ENCODE peak calls at places on chromosomes 3 and 15, in seven cellular contexts. H is GM04504, J is germinal center, K is NCI-H1092, R is endothelial cell, F is ELR, A is body of pancreas. C is an unnamed sample.

GRCh38 chr3:55294557-55294956 is 192.5 kb downstream of the WNT5A start:
- DNase-seq in H (no peak), J (no peak), K (no peak), R (no peak), F (no peak), A (no peak), C (no peak)

GRCh38 chr3:156750191-156750873 is 75.8 kb upstream of the LEKR1 start:
- DNase-seq in H (peak; percentile 32), J (no peak), K (no peak), R (no peak), F (peak; percentile 67), A (no peak), C (no peak)

GRCh38 chr15:49923671-49924070 is 195.4 kb downstream of the ATP8B4 start:
- DNase-seq in H (no peak), J (no peak), K (no peak), R (no peak), F (no peak), A (no peak), C (no peak)

GRCh38 chr3:50583897-50584296 is 14.6 kb downstream of the HEMK1 start:
- DNase-seq in H (no peak), J (no peak), K (no peak), R (no peak), F (no peak), A (peak; percentile 94), C (peak; percentile 48)

GRCh38 chr15:29670945-29671307 is 151.3 kb downstream of the TJP1 start:
- DNase-seq in H (no peak), J (no peak), K (no peak), R (no peak), F (peak; percentile 94), A (peak; percentile 92), C (no peak)

GRCh38 chr15:35519536-35520149 is 26.3 kb downstream of the DPH6 start:
- DNase-seq in H (no peak), J (no peak), K (peak; percentile 18), R (peak; percentile 4), F (peak; percentile 62), A (no peak), C (no peak)

GRCh38 chr3:13579089-13579488 is 30.2 kb downstream of the FBLN2 start:
- DNase-seq in H (peak; percentile 74), J (no peak), K (no peak), R (no peak), F (peak; percentile 84), A (no peak), C (no peak)

GRCh38 chr3:157700405-157700804 is 197.2 kb upstream of the VEPH1 start:
- DNase-seq in H (no peak), J (no peak), K (no peak), R (peak; percentile 7), F (peak; percentile 29), A (no peak), C (no peak)

GRCh38 chr3:2697589-2697988 is 412.6 kb downstream of the IL5RA start:
- DNase-seq in H (no peak), J (no peak), K (no peak), R (no peak), F (no peak), A (no peak), C (no peak)

GRCh38 chr3:195154793-195155535 is 116.0 kb downstream of the XXYLT1 start:
- DNase-seq in H (peak; percentile 91), J (peak; percentile 55), K (peak; percentile 95), R (peak; percentile 36), F (peak; percentile 93), A (peak; percentile 88), C (peak; percentile 91)

GRCh38 chr15:59456114-59456513 is 18.1 kb downstream of the FAM81A start:
- DNase-seq in H (no peak), J (no peak), K (no peak), R (no peak), F (no peak), A (peak; percentile 77), C (no peak)

GRCh38 chr15:89829616-89830440 is 15.2 kb upstream of the ANPEP start:
- DNase-seq in H (no peak), J (no peak), K (no peak), R (no peak), F (no peak), A (no peak), C (no peak)

GRCh38 chr3:41026394-41027177 is 172.7 kb upstream of the CTNNB1 start:
- DNase-seq in H (no peak), J (no peak), K (no peak), R (peak; percentile 26), F (peak; percentile 60), A (peak; percentile 36), C (peak; percentile 95)